ENCODE peak calls at places on chromosome 9, in four cellular contexts. N is A549, C is GM12878, Z is K562. M is an unnamed sample.

GRCh38 chr9:122642226-122642625 is 15.2 kb downstream of the OR1B1 start:
- DNase-seq in Z (peak; percentile 12), C (no peak), N (no peak), M (no peak)

GRCh38 chr9:35903049-35903448 is 3.0 kb upstream of the HRCT1 start:
- DNase-seq in N (peak; percentile 79), C (no peak), Z (peak; percentile 67), M (peak; percentile 65)

GRCh38 chr9:104094534-104095020 is 468 bp downstream of the SMC2 start:
- DNase-seq in Z (no peak), C (no peak), N (no peak), M (no peak)

GRCh38 chr9:77457916-77458592 is 190.1 kb downstream of the GNA14 start:
- DNase-seq in N (peak; percentile 79), C (no peak), Z (peak; percentile 68), M (peak; percentile 60)

GRCh38 chr9:93874242-93874641 is 80.9 kb downstream of the BARX1 start:
- DNase-seq in Z (no peak), N (no peak), C (no peak), M (no peak)

GRCh38 chr9:6833518-6834192 is 75.9 kb downstream of the KDM4C start:
- DNase-seq in N (peak; percentile 20), C (no peak), Z (peak; percentile 3), M (peak; percentile 39)

GRCh38 chr9:88258587-88258986 is 120.3 kb upstream of the SPATA31C2 start:
- DNase-seq in C (no peak), Z (no peak), N (no peak), M (no peak)

GRCh38 chr9:114894801-114895433 is 35.5 kb downstream of the TNFSF8 start:
- DNase-seq in Z (no peak), N (peak; percentile 85), C (no peak), M (peak; percentile 99)

GRCh38 chr9:79264511-79265448 is 307.0 kb upstream of the TLE4 start:
- DNase-seq in N (no peak), Z (no peak), C (no peak), M (no peak)

GRCh38 chr9:127537014-127537413 is 75.1 kb upstream of the STXBP1 start:
- DNase-seq in Z (no peak), N (no peak), C (no peak), M (peak; percentile 83)

GRCh38 chr9:121658591-121658990 is 7.2 kb downstream of the DAB2IP start:
- DNase-seq in N (no peak), Z (no peak), C (no peak), M (no peak)

GRCh38 chr9:85117831-85118230 is 448.3 kb downstream of the NTRK2 start:
- DNase-seq in Z (no peak), N (peak; percentile 11), C (no peak), M (no peak)

GRCh38 chr9:73515216-73515615 is 363.6 kb downstream of the ANXA1 start:
- DNase-seq in C (no peak), N (peak; percentile 43), Z (no peak), M (no peak)

GRCh38 chr9:95507456-95508241 is 9.1 kb downstream of the PTCH1 start:
- DNase-seq in C (no peak), Z (peak; percentile 70), N (peak; percentile 86), M (peak; percentile 73)

GRCh38 chr9:121550569-121551512 is 51.2 kb upstream of the GGTA1 start:
- DNase-seq in C (no peak), Z (peak; percentile 81), N (peak; percentile 69), M (peak; percentile 46)

GRCh38 chr9:89179535-89179919 is 909 bp upstream of the SHC3 start:
- DNase-seq in Z (no peak), C (no peak), N (peak; percentile 27), M (peak; percentile 68)

GRCh38 chr9:113381909-113382411 is 5.2 kb upstream of the HDHD3 start:
- DNase-seq in N (no peak), Z (no peak), C (no peak), M (no peak)

GRCh38 chr9:92763721-92764380 is 782 bp downstream of the BICD2 start:
- DNase-seq in Z (peak; percentile 57), C (no peak), N (no peak), M (no peak)

GRCh38 chr9:86406366-86406765 is 52.2 kb upstream of the TUT7 start:
- DNase-seq in N (peak; percentile 31), Z (no peak), C (no peak), M (peak; percentile 88)

GRCh38 chr9:109967651-109968331 is 187.8 kb downstream of the PALM2AKAP2 start:
- DNase-seq in N (no peak), Z (no peak), C (peak; percentile 96), M (no peak)

GRCh38 chr9:89357331-89358197 is 39.3 kb downstream of the SECISBP2 start:
- DNase-seq in C (no peak), Z (no peak), N (no peak), M (no peak)

GRCh38 chr9:36864491-36865410 is 169.3 kb downstream of the PAX5 start:
- DNase-seq in C (no peak), Z (no peak), N (no peak), M (no peak)

GRCh38 chr9:133512253-133513213 is 12.2 kb downstream of the MYMK start:
- DNase-seq in Z (no peak), C (no peak), N (no peak), M (no peak)

GRCh38 chr9:99680191-99680590 is 141.5 kb upstream of the NR4A3 start:
- DNase-seq in Z (no peak), C (no peak), N (no peak), M (peak; percentile 75)

GRCh38 chr9:127494304-127494702 is 43.0 kb downstream of the LRSAM1 start:
- DNase-seq in N (no peak), Z (no peak), C (no peak), M (no peak)

GRCh38 chr9:115327441-115328122 is 209.6 kb upstream of the TNC start:
- DNase-seq in C (no peak), N (no peak), Z (no peak), M (peak; percentile 60)

GRCh38 chr9:133112361-133113026 is 8.5 kb downstream of the RALGDS start:
- DNase-seq in N (no peak), C (peak; percentile 63), Z (no peak), M (no peak)

GRCh38 chr9:91711755-91712591 is 238.1 kb downstream of the ROR2 start:
- DNase-seq in Z (peak; percentile 13), C (peak; percentile 86), N (no peak), M (peak; percentile 37)

GRCh38 chr9:108883085-108883484 is 21.0 kb downstream of the ACTL7A start:
- DNase-seq in N (no peak), C (no peak), Z (no peak), M (no peak)
- TF ChIP-seq ELK1 in N (no peak), C (no peak), Z (no peak), M (no peak)

GRCh38 chr9:106421772-106422171 is 441.2 kb upstream of the ZNF462 start:
- DNase-seq in C (peak; percentile 81), Z (no peak), N (no peak), M (no peak)
- TF ChIP-seq ELK1 in C (no peak), Z (no peak), N (no peak), M (no peak)

GRCh38 chr9:33458444-33458843 is 11.1 kb upstream of the AQP3 start:
- DNase-seq in C (peak; percentile 32), Z (no peak), N (peak; percentile 55), M (peak; percentile 46)
- TF ChIP-seq ELK1 in C (no peak), Z (no peak), N (no peak), M (no peak)

DNA sequence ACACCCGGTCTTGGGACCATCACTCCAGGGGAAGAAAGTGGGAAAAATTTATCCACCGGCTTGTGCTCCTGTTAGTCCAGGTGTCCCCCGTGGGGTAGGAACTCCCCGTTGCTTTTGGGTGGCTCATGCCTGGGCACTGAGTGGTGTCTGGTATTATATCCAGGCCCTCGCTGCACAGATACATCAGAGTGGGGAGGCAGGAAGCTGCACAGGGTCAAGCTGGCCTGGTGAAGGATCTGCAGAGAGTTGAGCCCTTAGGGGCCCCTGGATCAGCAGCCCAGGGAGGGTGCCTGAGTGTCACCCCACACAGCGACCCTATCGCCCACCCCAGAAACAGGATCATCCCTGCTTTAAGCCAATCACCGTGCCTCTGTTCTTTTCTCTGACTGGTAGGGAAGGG is 24.4 kb upstream of the COL5A1 start:
- DNase-seq in N (no peak), Z (no peak), C (no peak), M (no peak)
- TF ChIP-seq ELK1 in N (no peak), Z (no peak), C (no peak), M (no peak)

DNA sequence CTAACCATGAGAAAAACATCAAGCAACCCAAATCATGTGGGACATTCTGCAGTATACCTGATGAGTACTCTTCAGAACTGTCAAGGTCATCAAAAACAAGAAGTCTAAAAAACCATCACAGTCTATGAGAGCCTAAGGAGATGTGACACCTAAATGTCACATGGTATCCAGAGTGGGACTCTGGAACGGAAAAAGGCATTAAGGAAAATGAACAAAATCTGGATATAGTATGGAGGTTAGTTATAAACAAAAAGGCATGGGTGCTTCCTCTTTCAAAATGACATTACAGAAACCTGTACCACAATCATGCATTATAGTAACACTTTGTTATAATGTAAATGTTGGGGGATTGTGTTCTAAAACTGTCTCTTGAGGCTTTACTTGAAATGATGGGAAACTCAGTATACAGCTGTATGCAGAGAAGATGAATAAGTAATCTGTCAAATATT is 47.4 kb downstream of the PRKACG start:
- DNase-seq in Z (no peak), C (peak; percentile 46), N (no peak), M (no peak)
- TF ChIP-seq ELK1 in Z (no peak), C (no peak), N (no peak), M (no peak)

DNA sequence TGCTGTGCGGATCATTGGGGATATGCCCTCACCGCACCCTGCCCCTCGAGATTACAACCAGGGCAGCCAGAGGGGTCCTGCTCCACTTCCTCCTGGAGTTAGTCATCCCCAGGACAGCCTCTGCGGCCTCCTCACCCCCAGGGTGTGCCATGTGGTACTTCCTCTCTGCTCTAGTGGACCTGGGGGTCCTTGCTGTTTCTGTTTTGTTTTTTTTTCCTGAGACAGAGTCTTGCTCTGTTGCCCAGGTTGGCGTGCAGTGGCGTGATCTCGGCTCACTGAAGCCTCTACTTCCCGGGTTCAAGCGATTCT is 5.2 kb upstream of the FCN1 start:
- DNase-seq in C (no peak), Z (no peak), N (no peak), M (no peak)
- TF ChIP-seq ELK1 in C (no peak), Z (no peak), N (no peak), M (no peak)

GRCh38 chr9:138020795-138021182 is 143.2 kb downstream of the CACNA1B start:
- DNase-seq in Z (no peak), N (no peak), C (no peak), M (no peak)
- TF ChIP-seq ELK1 in Z (no peak), N (no peak), C (no peak), M (no peak)

GRCh38 chr9:129889936-129890717 is 54.9 kb downstream of the USP20 start:
- DNase-seq in N (no peak), Z (no peak), C (peak; percentile 31), M (no peak)
- TF ChIP-seq ELK1 in N (no peak), Z (no peak), C (no peak), M (no peak)

GRCh38 chr9:8863886-8864881 is 1064.6 kb upstream of the DMAC1 start:
- DNase-seq in N (no peak), C (no peak), Z (no peak), M (no peak)
- TF ChIP-seq ELK1 in N (no peak), C (no peak), Z (no peak), M (no peak)

GRCh38 chr9:137294091-137294683 is 7.9 kb downstream of the NRARP start:
- DNase-seq in C (no peak), N (peak; percentile 83), Z (peak; percentile 76), M (peak; percentile 56)
- TF ChIP-seq ELK1 in C (no peak), N (no peak), Z (no peak), M (no peak)